ENCODE peak calls at places on chromosomes 12 and 14, in four cellular contexts. Y is sigmoid colon, O is WTC11, S is IMR-90. D is an unnamed sample.
A peak's percentile ranks its signal among the peaks of the same experiment; 100 is the strongest.

GRCh38 chr12:5872745-5873144 is 72.3 kb downstream of the ANO2 start:
- DNase-seq in S (peak; percentile 20), Y (no peak), O (no peak), D (no peak)

GRCh38 chr12:33795536-33795935 is 226.8 kb upstream of the ALG10 start:
- DNase-seq in O (no peak), Y (no peak), S (no peak), D (no peak)

GRCh38 chr12:104958946-104959841 is 1.1 kb upstream of the SLC41A2 start:
- DNase-seq in S (peak; percentile 51), Y (no peak), O (no peak), D (peak; percentile 27)

GRCh38 chr12:95731519-95731958 is 59.0 kb downstream of the NTN4 start:
- DNase-seq in Y (no peak), S (no peak), O (no peak), D (no peak)

GRCh38 chr14:101593411-101594181 is 32.3 kb downstream of the DIO3 start:
- DNase-seq in Y (no peak), O (no peak), S (no peak), D (no peak)

GRCh38 chr12:104716183-104716571 is 241.9 kb downstream of the SLC41A2 start:
- DNase-seq in Y (no peak), O (no peak), S (no peak), D (no peak)

GRCh38 chr12:5623411-5623810 is 191.5 kb downstream of the NTF3 start:
- DNase-seq in Y (no peak), S (no peak), O (no peak), D (no peak)

GRCh38 chr14:44803239-44803905 is 158.4 kb downstream of the KLHL28 start:
- DNase-seq in O (no peak), Y (no peak), S (peak; percentile 64), D (peak; percentile 52)

GRCh38 chr12:25524381-25524780 is 28.7 kb downstream of the LMNTD1 start:
- DNase-seq in S (no peak), O (no peak), Y (no peak), D (no peak)

GRCh38 chr12:71046215-71046614 is 111.6 kb downstream of the TSPAN8 start:
- DNase-seq in S (peak; percentile 2), O (no peak), Y (no peak), D (peak; percentile 18)

GRCh38 chr12:124466200-124467128 is 100.9 kb downstream of the NCOR2 start:
- DNase-seq in O (no peak), S (peak; percentile 16), Y (no peak), D (no peak)

GRCh38 chr12:124498178-124498869 is 69.1 kb downstream of the NCOR2 start:
- DNase-seq in Y (no peak), S (peak; percentile 88), O (no peak), D (peak; percentile 83)

GRCh38 chr12:31923063-31923412 is 36.2 kb upstream of the RESF1 start:
- DNase-seq in O (no peak), S (no peak), Y (no peak), D (no peak)

GRCh38 chr12:39902823-39903222 is 203.1 kb downstream of the SLC2A13 start:
- DNase-seq in O (no peak), Y (no peak), S (no peak), D (no peak)

GRCh38 chr12:46933947-46934346 is 108.2 kb upstream of the SLC38A4 start:
- DNase-seq in Y (no peak), O (no peak), S (peak; percentile 77), D (peak; percentile 49)

GRCh38 chr14:44149597-44149996 is 357.5 kb downstream of the FSCB start:
- DNase-seq in O (peak; percentile 75), Y (no peak), S (no peak), D (no peak)

GRCh38 chr14:64638625-64639024 is 65.6 kb upstream of the PLEKHG3 start:
- DNase-seq in S (no peak), O (no peak), Y (no peak), D (no peak)

GRCh38 chr12:100199347-100200136 is 1.1 kb upstream of the ACTR6 start:
- DNase-seq in Y (peak; percentile 83), S (no peak), O (peak; percentile 89), D (no peak)

GRCh38 chr14:100673085-100673806 is 53.4 kb upstream of the DLK1 start:
- DNase-seq in O (peak; percentile 62), Y (no peak), S (no peak), D (no peak)

GRCh38 chr12:75628916-75629315 is 117.5 kb upstream of the KRR1 start:
- DNase-seq in Y (no peak), O (no peak), S (no peak), D (no peak)

GRCh38 chr12:54280401-54281260 is at the start of gene HNRNPA1:
- DNase-seq in S (peak; percentile 100), Y (peak; percentile 99), O (peak; percentile 95), D (peak; percentile 100)

GRCh38 chr12:95385646-95386045 is 88.3 kb upstream of the METAP2 start:
- DNase-seq in S (peak; percentile 19), Y (no peak), O (no peak), D (no peak)

GRCh38 chr12:116455540-116456306 is 103.5 kb upstream of the MAP1LC3B2 start:
- DNase-seq in O (no peak), Y (peak; percentile 96), S (peak; percentile 96), D (peak; percentile 94)

GRCh38 chr12:123696641-123697040 is 15.5 kb upstream of the ATP6V0A2 start:
- DNase-seq in O (no peak), S (no peak), Y (no peak), D (no peak)

GRCh38 chr12:46722737-46723136 is 103.1 kb downstream of the SLC38A4 start:
- DNase-seq in Y (no peak), S (peak; percentile 63), O (no peak), D (no peak)

GRCh38 chr12:2974560-2974971 is 15.4 kb downstream of the TEAD4 start:
- DNase-seq in O (peak; percentile 50), S (peak; percentile 37), Y (no peak), D (no peak)

GRCh38 chr14:97177016-97177415 is 379.8 kb downstream of the VRK1 start:
- DNase-seq in Y (no peak), S (no peak), O (no peak), D (no peak)

GRCh38 chr12:111780615-111781014 is 13.9 kb downstream of the ALDH2 start:
- DNase-seq in Y (no peak), S (no peak), O (no peak), D (no peak)

GRCh38 chr14:104690266-104690711 is 871 bp downstream of the INF2 start:
- DNase-seq in O (no peak), Y (no peak), S (no peak), D (no peak)

GRCh38 chr12:123634142-123634561 is 523 bp downstream of the GTF2H3 start:
- DNase-seq in S (no peak), Y (no peak), O (no peak), D (no peak)

GRCh38 chr12:124938606-124939427 is 24.4 kb upstream of the UBC start:
- DNase-seq in S (peak; percentile 88), Y (peak; percentile 86), O (peak; percentile 44), D (peak; percentile 70)

GRCh38 chr14:46405095-46405494 is 246.5 kb downstream of the RPL10L start:
- DNase-seq in O (no peak), S (no peak), Y (no peak), D (no peak)

GRCh38 chr14:83164016-83164415 is 1630.4 kb upstream of the SEL1L start:
- DNase-seq in S (peak; percentile 98), Y (no peak), O (no peak), D (peak; percentile 49)

DNA sequence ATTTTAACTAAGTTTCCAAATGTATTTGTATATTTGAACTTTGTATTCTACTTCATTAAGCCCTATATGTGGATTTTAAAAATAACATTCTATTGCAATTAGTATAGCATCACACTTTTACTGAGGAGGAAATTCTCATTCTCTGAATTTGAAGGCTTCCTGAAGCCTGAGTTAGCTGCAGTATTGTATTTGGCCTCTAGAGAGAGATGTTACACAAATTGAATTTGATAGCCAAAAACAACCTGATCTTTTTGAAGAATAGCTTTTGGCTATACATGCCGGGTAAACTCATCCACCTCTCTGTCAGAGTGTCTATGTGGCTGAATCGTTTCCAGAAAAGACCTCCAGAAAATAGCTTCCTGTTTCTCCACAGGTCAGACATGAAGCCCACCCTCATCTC is 316.5 kb upstream of the OR4E1 start:
- DNase-seq in Y (no peak), S (no peak), O (no peak), D (no peak)
- TF ChIP-seq CTCF in Y (peak; percentile 40), S (peak; percentile 28), O (peak; percentile 24), D (peak; percentile 53)

GRCh38 chr12:132078190-132078589 is 65.9 kb downstream of the DDX51 start:
- DNase-seq in Y (no peak), S (peak; percentile 91), O (no peak), D (peak; percentile 76)

GRCh38 chr12:132077322-132078100 is 66.6 kb downstream of the DDX51 start:
- DNase-seq in O (no peak), S (no peak), Y (no peak), D (no peak)

GRCh38 chr12:132075714-132076553 is 68.2 kb downstream of the DDX51 start:
- DNase-seq in Y (no peak), S (no peak), O (no peak), D (no peak)

GRCh38 chr12:132074216-132074615 is 69.9 kb downstream of the DDX51 start:
- DNase-seq in O (no peak), S (no peak), Y (no peak), D (no peak)

DNA sequence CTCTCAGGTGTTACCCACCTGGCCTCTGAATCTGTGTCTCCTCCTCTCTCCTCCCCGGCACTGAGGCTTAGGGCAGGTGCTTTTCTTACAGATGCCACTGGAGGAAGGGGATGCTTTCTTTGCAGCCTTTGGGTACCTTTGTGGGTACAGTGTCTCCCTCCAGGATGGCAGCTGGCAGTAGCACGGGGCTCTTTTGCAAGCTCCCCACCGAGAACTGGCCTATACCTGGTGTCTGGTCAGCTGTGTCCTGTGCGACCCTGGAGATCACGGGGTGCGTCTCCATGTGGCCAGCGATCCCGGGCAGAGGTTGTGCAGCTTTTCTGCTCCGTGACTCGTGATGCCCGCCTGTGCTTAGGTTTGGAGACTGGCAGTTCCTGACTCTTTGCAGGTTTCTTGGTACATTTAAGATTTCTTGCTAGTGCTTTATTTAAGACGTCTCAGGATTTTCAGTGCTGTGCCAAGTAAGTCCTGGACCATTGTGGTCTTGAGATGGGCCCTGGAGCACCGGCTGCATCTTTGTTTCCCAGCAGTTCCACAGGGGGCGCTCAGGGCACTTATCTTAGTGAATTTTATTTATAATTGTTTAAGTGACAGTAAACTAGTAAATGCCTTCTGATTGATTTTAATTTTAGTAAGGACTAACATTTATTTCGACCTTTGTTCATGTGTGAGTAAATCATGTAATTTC is 68.9 kb downstream of the DDX51 start:
- DNase-seq in O (peak; percentile 51), Y (no peak), S (no peak), D (no peak)
- TF ChIP-seq CTCF in O (peak; percentile 24), Y (no peak), S (peak; percentile 29), D (peak; percentile 43)

GRCh38 chr12:41436076-41436475 is 248.0 kb downstream of the PDZRN4 start:
- DNase-seq in O (no peak), Y (no peak), S (no peak), D (no peak)
- TF ChIP-seq CTCF in O (no peak), Y (no peak), S (no peak), D (no peak)

GRCh38 chr12:12562585-12563245 is at the start of gene DUSP16:
- DNase-seq in O (peak; percentile 94), Y (peak; percentile 94), S (peak; percentile 95), D (peak; percentile 93)

GRCh38 chr12:12562016-12562483 is 613 bp downstream of the DUSP16 start:
- DNase-seq in S (peak; percentile 18), Y (peak; percentile 67), O (peak; percentile 34), D (no peak)

GRCh38 chr12:12559699-12560296 is 2.9 kb downstream of the DUSP16 start:
- DNase-seq in Y (no peak), S (no peak), O (no peak), D (no peak)

GRCh38 chr12:12560587-12561304 is 1.9 kb downstream of the DUSP16 start:
- DNase-seq in O (no peak), S (peak; percentile 69), Y (peak; percentile 81), D (no peak)

GRCh38 chr12:12561305-12562015 is 1.2 kb downstream of the DUSP16 start:
- DNase-seq in Y (peak; percentile 89), S (peak; percentile 46), O (peak; percentile 44), D (no peak)
- TF ChIP-seq CTCF in Y (no peak), S (peak; percentile 1), O (no peak), D (no peak)

D was measured in astrocyte of the cerebellum.